ENCODE peak calls at places on chromosome 18, in nine cellular contexts. N is transverse colon, O is sigmoid colon, Q is HepG2, X is stomach, U is A549, K is SK-N-SH, D is suprapubic skin, W is upper lobe of left lung. H is an unnamed sample.

GRCh38 chr18:55053976-55054375 is 94.7 kb upstream of the CCDC68 start:
- DNase-seq in O (no peak), D (no peak), K (no peak), U (no peak), Q (no peak), N (no peak), W (no peak), X (no peak), H (no peak)

GRCh38 chr18:37577051-37577611 is 11.5 kb upstream of the CELF4 start:
- DNase-seq in W (no peak), N (no peak), K (no peak), O (no peak), X (no peak), Q (no peak), U (no peak), D (no peak), H (no peak)

GRCh38 chr18:28789460-28789859 is 612.5 kb upstream of the CDH2 start:
- DNase-seq in D (no peak), O (no peak), U (no peak), N (no peak), X (no peak), Q (no peak), W (no peak), K (no peak), H (no peak)

GRCh38 chr18:13321923-13322322 is 103.4 kb downstream of the LDLRAD4 start:
- DNase-seq in U (no peak), D (no peak), O (no peak), N (no peak), X (no peak), Q (no peak), W (no peak), K (no peak), H (no peak)

GRCh38 chr18:63518178-63519012 is 23.8 kb upstream of the SERPINB12 start:
- DNase-seq in N (peak; percentile 50), O (peak; percentile 74), W (peak; percentile 70), U (peak; percentile 83), Q (peak; percentile 75), D (no peak), X (peak; percentile 52), K (peak; percentile 35), H (peak; percentile 29)

GRCh38 chr18:70931942-70932814 is 643.3 kb downstream of the SOCS6 start:
- DNase-seq in O (no peak), N (no peak), K (peak; percentile 24), U (peak; percentile 32), W (no peak), X (no peak), D (no peak), Q (peak; percentile 3), H (no peak)

GRCh38 chr18:54532222-54532621 is 58.8 kb upstream of the DYNAP start:
- DNase-seq in N (no peak), D (no peak), X (no peak), K (no peak), U (no peak), O (no peak), W (no peak), Q (no peak), H (no peak)

GRCh38 chr18:57889841-57890240 is 86.7 kb upstream of the ATP8B1 start:
- DNase-seq in Q (no peak), W (no peak), U (no peak), N (no peak), O (no peak), K (no peak), D (no peak), X (no peak), H (no peak)

GRCh38 chr18:34117319-34117718 is 107.4 kb downstream of the NOL4 start:
- DNase-seq in K (peak; percentile 36), Q (no peak), X (no peak), O (no peak), U (no peak), D (no peak), N (no peak), W (no peak), H (no peak)

GRCh38 chr18:60358516-60358915 is 14.1 kb downstream of the MC4R start:
- DNase-seq in X (no peak), D (no peak), Q (no peak), N (no peak), O (no peak), U (no peak), W (no peak), K (no peak), H (no peak)

GRCh38 chr18:55301196-55301540 is 286.8 kb downstream of the TCF4 start:
- DNase-seq in Q (no peak), U (no peak), K (no peak), W (no peak), X (no peak), O (no peak), D (no peak), N (no peak), H (no peak)

GRCh38 chr18:76386071-76386470 is 109.0 kb downstream of the ZNF516 start:
- DNase-seq in O (peak; percentile 43), K (no peak), X (peak; percentile 23), U (no peak), D (peak; percentile 69), W (peak; percentile 12), Q (no peak), N (no peak), H (peak; percentile 17)

GRCh38 chr18:10421859-10422258 is 32.6 kb upstream of the APCDD1 start:
- DNase-seq in U (no peak), O (no peak), Q (no peak), D (no peak), X (no peak), W (no peak), K (no peak), N (no peak), H (no peak)

GRCh38 chr18:10417679-10418078 is 36.8 kb upstream of the APCDD1 start:
- DNase-seq in K (no peak), N (no peak), U (no peak), D (no peak), Q (no peak), W (no peak), O (no peak), X (no peak), H (no peak)

GRCh38 chr18:10418836-10419235 is 35.6 kb upstream of the APCDD1 start:
- DNase-seq in N (no peak), K (no peak), U (no peak), Q (no peak), W (no peak), O (no peak), D (no peak), X (no peak), H (no peak)

GRCh38 chr18:10420561-10421352 is 33.7 kb upstream of the APCDD1 start:
- DNase-seq in D (no peak), X (no peak), Q (no peak), W (no peak), K (no peak), N (no peak), U (no peak), O (no peak), H (no peak)

GRCh38 chr18:10419420-10420103 is 34.9 kb upstream of the APCDD1 start:
- DNase-seq in W (no peak), D (no peak), Q (no peak), U (no peak), K (no peak), N (no peak), X (no peak), O (no peak), H (no peak)
- TF ChIP-seq EP300 in W (no peak), D (no peak), Q (no peak), U (no peak), K (no peak), N (no peak), X (no peak), O (no peak), H (no peak)

DNA sequence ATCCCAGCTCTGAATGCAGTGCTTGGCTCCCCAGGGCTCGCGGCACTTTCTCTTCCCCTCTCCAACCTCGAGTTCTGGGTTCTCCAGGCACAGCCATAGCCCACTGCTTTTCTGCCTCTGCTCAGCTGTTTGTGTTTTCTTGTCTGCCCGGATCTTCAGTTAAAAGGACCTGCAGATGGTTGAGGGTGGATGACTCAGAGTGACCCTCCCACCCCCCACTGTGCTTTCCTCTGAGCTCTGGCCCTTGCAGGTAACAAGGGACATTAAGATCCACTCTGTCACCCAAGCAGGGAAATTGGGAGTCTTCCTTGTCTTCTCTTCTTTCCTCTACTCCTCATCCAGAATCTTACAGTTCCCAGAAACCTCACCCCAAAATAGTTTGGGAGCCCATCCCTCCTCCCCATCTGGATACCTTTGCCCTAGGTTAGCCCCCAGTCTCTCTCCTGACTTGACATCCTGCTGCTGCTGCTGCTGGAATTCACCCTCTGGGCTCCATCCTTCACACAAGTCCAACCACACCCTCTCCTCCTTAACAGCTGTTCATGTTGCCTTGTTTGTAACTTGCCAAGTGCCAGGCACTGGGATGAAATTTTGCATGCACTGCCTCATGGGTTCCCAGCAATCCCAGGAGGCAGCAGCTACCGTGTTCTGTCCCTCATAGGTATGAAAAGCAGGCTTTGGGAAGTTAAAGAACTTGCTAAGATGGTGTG is 157.9 kb upstream of the TTC39C start:
- DNase-seq in Q (no peak), D (no peak), O (no peak), K (no peak), X (no peak), W (no peak), N (no peak), U (no peak), H (no peak)
- TF ChIP-seq EP300 in Q (no peak), D (no peak), O (no peak), K (no peak), X (no peak), W (no peak), N (no peak), U (no peak), H (no peak)

DNA sequence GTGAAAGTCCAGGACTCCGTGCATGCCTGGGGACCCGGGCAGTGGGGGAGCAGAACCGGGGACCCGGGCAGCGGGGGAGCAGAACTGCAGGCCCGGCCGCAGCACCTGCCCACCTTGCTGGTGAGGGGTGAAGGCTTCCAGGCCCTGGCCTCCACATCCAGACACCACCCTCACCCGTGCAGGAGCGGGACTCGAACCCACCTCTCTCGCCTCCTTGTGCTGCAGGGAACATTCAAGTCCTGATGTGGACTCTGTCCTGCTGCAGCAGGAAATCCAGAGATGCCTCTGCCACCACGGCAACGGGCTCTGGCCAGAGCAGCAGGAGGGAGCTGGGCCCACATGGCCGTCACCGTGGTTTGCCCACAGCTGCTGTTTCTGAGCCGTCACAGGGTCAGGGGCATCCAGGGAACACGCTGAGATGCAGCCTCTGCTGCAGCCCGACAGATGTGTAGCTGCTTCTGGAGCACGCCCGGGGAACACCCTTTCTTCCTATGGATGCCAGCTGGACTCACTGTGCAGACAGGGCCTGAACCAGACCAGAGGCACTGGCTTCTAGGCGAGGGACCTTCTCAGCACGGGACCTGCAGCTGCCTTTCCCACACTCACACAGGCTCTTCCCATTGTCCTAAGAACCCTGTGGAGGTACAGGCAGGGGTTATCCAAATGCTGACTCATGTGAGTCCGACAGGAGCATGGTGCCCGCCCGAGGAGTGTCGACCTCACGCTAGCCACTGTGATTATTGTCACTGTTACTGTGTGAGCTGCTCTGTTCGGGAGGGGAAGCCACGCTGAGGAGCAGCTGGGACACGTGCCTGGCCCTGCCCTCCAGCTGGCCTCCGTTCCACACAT is 89.2 kb upstream of the CTDP1 start:
- DNase-seq in K (no peak), N (no peak), U (no peak), W (no peak), Q (no peak), X (no peak), D (no peak), O (peak; percentile 62), H (no peak)
- TF ChIP-seq EP300 in K (no peak), N (no peak), U (no peak), W (no peak), Q (no peak), X (no peak), D (no peak), O (no peak), H (no peak)

DNA sequence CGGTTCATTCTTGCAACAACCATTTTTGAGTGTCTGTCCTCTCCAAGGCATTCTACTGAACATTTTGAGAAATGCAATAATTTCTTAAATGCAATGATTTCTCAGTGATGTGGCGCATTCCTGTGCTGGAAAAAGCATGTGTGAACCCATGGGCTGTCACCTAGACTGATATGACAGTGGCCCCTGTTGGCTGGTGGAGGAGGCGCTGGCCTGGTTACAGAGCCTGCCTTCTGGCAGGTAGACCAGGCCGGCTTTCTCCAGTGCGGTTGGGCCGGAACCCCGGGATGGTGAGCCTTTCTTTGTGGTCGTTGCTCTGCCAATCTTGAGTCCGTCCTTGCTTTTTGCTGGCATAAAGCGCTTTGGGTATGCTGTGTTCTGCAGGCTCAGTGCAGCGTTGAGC is 33.7 kb downstream of the TSHZ1 start:
- DNase-seq in D (no peak), Q (peak; percentile 21), U (peak; percentile 9), K (peak; percentile 77), W (no peak), X (no peak), N (no peak), O (no peak), H (no peak)
- TF ChIP-seq EP300 in D (no peak), Q (no peak), U (no peak), K (no peak), W (no peak), X (no peak), N (no peak), O (no peak), H (no peak)